ENCODE peak calls at places on chromosome 7, in eight cellular contexts. One of them, this sample, is unnamed.

GRCh38 chr7:126529833-126530232 is 722.9 kb downstream of the GRM8 start:
- DNase-seq in cardiac muscle cell: no peak
- DNase-seq in nephron progenitor cell: no peak
- DNase-seq in AG04450: no peak
- DNase-seq in tibial nerve: no peak
- DNase-seq in GM10248: no peak
- DNase-seq in type B pancreatic cell: no peak
- DNase-seq in foreskin fibroblast: no peak
- DNase-seq in this sample: no peak

GRCh38 chr7:112067609-112068540 is 138.3 kb downstream of the DOCK4 start:
- DNase-seq in type B pancreatic cell: no peak
- DNase-seq in AG04450: no peak
- DNase-seq in GM10248: no peak
- DNase-seq in nephron progenitor cell: no peak
- DNase-seq in tibial nerve: no peak
- DNase-seq in cardiac muscle cell: no peak
- DNase-seq in foreskin fibroblast: no peak
- DNase-seq in this sample: no peak

GRCh38 chr7:99791667-99792356 is 7.8 kb upstream of the CYP3A4 start:
- DNase-seq in cardiac muscle cell: no peak
- DNase-seq in type B pancreatic cell: no peak
- DNase-seq in GM10248: no peak
- DNase-seq in foreskin fibroblast: no peak
- DNase-seq in AG04450: no peak
- DNase-seq in nephron progenitor cell: no peak
- DNase-seq in tibial nerve: no peak
- DNase-seq in this sample: no peak

GRCh38 chr7:52273685-52274610 is 761.5 kb upstream of the POM121L12 start:
- DNase-seq in type B pancreatic cell: no peak
- DNase-seq in foreskin fibroblast: no peak
- DNase-seq in nephron progenitor cell: no peak
- DNase-seq in cardiac muscle cell: no peak
- DNase-seq in AG04450: no peak
- DNase-seq in tibial nerve: no peak
- DNase-seq in GM10248: no peak
- DNase-seq in this sample: no peak

GRCh38 chr7:52143219-52143618 is 826.6 kb upstream of the COBL start:
- DNase-seq in nephron progenitor cell: no peak
- DNase-seq in GM10248: no peak
- DNase-seq in foreskin fibroblast: no peak
- DNase-seq in AG04450: no peak
- DNase-seq in type B pancreatic cell: no peak
- DNase-seq in cardiac muscle cell: no peak
- DNase-seq in tibial nerve: no peak
- DNase-seq in this sample: no peak

GRCh38 chr7:3887071-3887691 is 586.1 kb downstream of the SDK1 start:
- DNase-seq in AG04450: no peak
- DNase-seq in GM10248: no peak
- DNase-seq in cardiac muscle cell: no peak
- DNase-seq in nephron progenitor cell: no peak
- DNase-seq in type B pancreatic cell: no peak
- DNase-seq in tibial nerve: no peak
- DNase-seq in foreskin fibroblast: peak
- DNase-seq in this sample: no peak

GRCh38 chr7:88586877-88587276 is 172.6 kb upstream of the ZNF804B start:
- DNase-seq in type B pancreatic cell: no peak
- DNase-seq in GM10248: no peak
- DNase-seq in nephron progenitor cell: no peak
- DNase-seq in foreskin fibroblast: no peak
- DNase-seq in tibial nerve: no peak
- DNase-seq in cardiac muscle cell: no peak
- DNase-seq in AG04450: no peak
- DNase-seq in this sample: no peak

GRCh38 chr7:133135451-133135850 is 53.6 kb upstream of the CHCHD3 start:
- DNase-seq in GM10248: no peak
- DNase-seq in tibial nerve: no peak
- DNase-seq in cardiac muscle cell: no peak
- DNase-seq in foreskin fibroblast: peak
- DNase-seq in type B pancreatic cell: no peak
- DNase-seq in nephron progenitor cell: no peak
- DNase-seq in AG04450: no peak
- DNase-seq in this sample: no peak

GRCh38 chr7:132503415-132503814 is 72.9 kb downstream of the PLXNA4 start:
- DNase-seq in foreskin fibroblast: no peak
- DNase-seq in type B pancreatic cell: no peak
- DNase-seq in AG04450: no peak
- DNase-seq in tibial nerve: no peak
- DNase-seq in nephron progenitor cell: no peak
- DNase-seq in cardiac muscle cell: no peak
- DNase-seq in GM10248: no peak
- DNase-seq in this sample: no peak

GRCh38 chr7:17436126-17436525 is 137.7 kb downstream of the AHR start:
- DNase-seq in nephron progenitor cell: no peak
- DNase-seq in cardiac muscle cell: no peak
- DNase-seq in foreskin fibroblast: no peak
- DNase-seq in type B pancreatic cell: no peak
- DNase-seq in GM10248: no peak
- DNase-seq in AG04450: no peak
- DNase-seq in tibial nerve: no peak
- DNase-seq in this sample: no peak

GRCh38 chr7:7861211-7861633 is 107.4 kb upstream of the GLCCI1 start:
- DNase-seq in AG04450: peak
- DNase-seq in cardiac muscle cell: no peak
- DNase-seq in foreskin fibroblast: peak
- DNase-seq in tibial nerve: no peak
- DNase-seq in nephron progenitor cell: no peak
- DNase-seq in type B pancreatic cell: no peak
- DNase-seq in GM10248: no peak
- DNase-seq in this sample: no peak

GRCh38 chr7:98078197-98078870 is 28.3 kb upstream of the LMTK2 start:
- DNase-seq in cardiac muscle cell: no peak
- DNase-seq in nephron progenitor cell: no peak
- DNase-seq in foreskin fibroblast: no peak
- DNase-seq in AG04450: no peak
- DNase-seq in tibial nerve: no peak
- DNase-seq in GM10248: no peak
- DNase-seq in type B pancreatic cell: no peak
- DNase-seq in this sample: no peak

GRCh38 chr7:69630292-69630691 is 32.0 kb downstream of the AUTS2 start:
- DNase-seq in AG04450: no peak
- DNase-seq in GM10248: no peak
- DNase-seq in type B pancreatic cell: no peak
- DNase-seq in foreskin fibroblast: peak
- DNase-seq in nephron progenitor cell: peak
- DNase-seq in cardiac muscle cell: no peak
- DNase-seq in tibial nerve: no peak
- DNase-seq in this sample: no peak

GRCh38 chr7:91266931-91267557 is 2.8 kb downstream of the FZD1 start:
- DNase-seq in foreskin fibroblast: peak
- DNase-seq in AG04450: no peak
- DNase-seq in GM10248: no peak
- DNase-seq in tibial nerve: no peak
- DNase-seq in type B pancreatic cell: no peak
- DNase-seq in cardiac muscle cell: peak
- DNase-seq in nephron progenitor cell: peak
- DNase-seq in this sample: no peak

GRCh38 chr7:46147871-46148270 is 226.8 kb upstream of the IGFBP3 start:
- DNase-seq in AG04450: no peak
- DNase-seq in tibial nerve: no peak
- DNase-seq in type B pancreatic cell: no peak
- DNase-seq in cardiac muscle cell: no peak
- DNase-seq in nephron progenitor cell: no peak
- DNase-seq in GM10248: no peak
- DNase-seq in foreskin fibroblast: no peak
- DNase-seq in this sample: no peak

GRCh38 chr7:47652591-47652990 is 70.7 kb upstream of the TNS3 start:
- DNase-seq in tibial nerve: no peak
- DNase-seq in GM10248: no peak
- DNase-seq in AG04450: no peak
- DNase-seq in type B pancreatic cell: no peak
- DNase-seq in foreskin fibroblast: no peak
- DNase-seq in cardiac muscle cell: no peak
- DNase-seq in nephron progenitor cell: no peak
- DNase-seq in this sample: no peak

GRCh38 chr7:98085674-98086073 is 21.0 kb upstream of the LMTK2 start:
- DNase-seq in tibial nerve: no peak
- DNase-seq in GM10248: no peak
- DNase-seq in type B pancreatic cell: no peak
- DNase-seq in foreskin fibroblast: no peak
- DNase-seq in AG04450: no peak
- DNase-seq in nephron progenitor cell: no peak
- DNase-seq in cardiac muscle cell: no peak
- DNase-seq in this sample: no peak

GRCh38 chr7:2243483-2243840 is 1.4 kb downstream of the NUDT1 start:
- DNase-seq in type B pancreatic cell: no peak
- DNase-seq in cardiac muscle cell: no peak
- DNase-seq in foreskin fibroblast: no peak
- DNase-seq in tibial nerve: no peak
- DNase-seq in AG04450: no peak
- DNase-seq in GM10248: no peak
- DNase-seq in nephron progenitor cell: no peak
- DNase-seq in this sample: no peak

GRCh38 chr7:2244404-2244803 is 2.4 kb downstream of the NUDT1 start:
- DNase-seq in nephron progenitor cell: no peak
- DNase-seq in tibial nerve: no peak
- DNase-seq in GM10248: no peak
- DNase-seq in cardiac muscle cell: no peak
- DNase-seq in AG04450: no peak
- DNase-seq in foreskin fibroblast: no peak
- DNase-seq in type B pancreatic cell: no peak
- DNase-seq in this sample: no peak

GRCh38 chr7:2241580-2242540 is at the start of the genes MRM2 and NUDT1:
- DNase-seq in foreskin fibroblast: peak
- DNase-seq in AG04450: peak
- DNase-seq in type B pancreatic cell: peak
- DNase-seq in cardiac muscle cell: peak
- DNase-seq in GM10248: peak
- DNase-seq in tibial nerve: peak
- DNase-seq in nephron progenitor cell: peak
- DNase-seq in this sample: peak

GRCh38 chr7:2245883-2246679 is 4.1 kb downstream of the NUDT1 start:
- DNase-seq in nephron progenitor cell: no peak
- DNase-seq in AG04450: no peak
- DNase-seq in type B pancreatic cell: no peak
- DNase-seq in tibial nerve: no peak
- DNase-seq in foreskin fibroblast: no peak
- DNase-seq in GM10248: no peak
- DNase-seq in cardiac muscle cell: no peak
- DNase-seq in this sample: no peak

GRCh38 chr7:2242541-2243482 is 786 bp downstream of the NUDT1 start:
- DNase-seq in foreskin fibroblast: peak
- DNase-seq in cardiac muscle cell: no peak
- DNase-seq in GM10248: no peak
- DNase-seq in type B pancreatic cell: no peak
- DNase-seq in tibial nerve: no peak
- DNase-seq in nephron progenitor cell: peak
- DNase-seq in AG04450: no peak
- DNase-seq in this sample: peak
- TF ChIP-seq CTCF in foreskin fibroblast: no peak
- TF ChIP-seq CTCF in cardiac muscle cell: no peak
- TF ChIP-seq CTCF in GM10248: no peak
- TF ChIP-seq CTCF in type B pancreatic cell: no peak
- TF ChIP-seq CTCF in tibial nerve: peak
- TF ChIP-seq CTCF in nephron progenitor cell: no peak
- TF ChIP-seq CTCF in AG04450: no peak
- TF ChIP-seq CTCF in this sample: no peak

GRCh38 chr7:43565786-43566185 is 17.1 kb upstream of the STK17A start:
- DNase-seq in type B pancreatic cell: no peak
- DNase-seq in tibial nerve: no peak
- DNase-seq in GM10248: no peak
- DNase-seq in nephron progenitor cell: no peak
- DNase-seq in AG04450: no peak
- DNase-seq in foreskin fibroblast: peak
- DNase-seq in cardiac muscle cell: no peak
- DNase-seq in this sample: no peak

GRCh38 chr7:43572516-43573049 is 10.3 kb upstream of the STK17A start:
- DNase-seq in cardiac muscle cell: no peak
- DNase-seq in foreskin fibroblast: peak
- DNase-seq in type B pancreatic cell: no peak
- DNase-seq in AG04450: peak
- DNase-seq in tibial nerve: no peak
- DNase-seq in nephron progenitor cell: no peak
- DNase-seq in GM10248: no peak
- DNase-seq in this sample: no peak

GRCh38 chr7:43568529-43568928 is 14.4 kb upstream of the STK17A start:
- DNase-seq in foreskin fibroblast: peak
- DNase-seq in tibial nerve: no peak
- DNase-seq in GM10248: no peak
- DNase-seq in type B pancreatic cell: no peak
- DNase-seq in nephron progenitor cell: no peak
- DNase-seq in cardiac muscle cell: no peak
- DNase-seq in AG04450: no peak
- DNase-seq in this sample: no peak

GRCh38 chr7:43570688-43571365 is 12.1 kb upstream of the STK17A start:
- DNase-seq in GM10248: peak
- DNase-seq in AG04450: no peak
- DNase-seq in nephron progenitor cell: no peak
- DNase-seq in cardiac muscle cell: no peak
- DNase-seq in foreskin fibroblast: no peak
- DNase-seq in tibial nerve: no peak
- DNase-seq in type B pancreatic cell: no peak
- DNase-seq in this sample: no peak

GRCh38 chr7:43569424-43569823 is 13.5 kb upstream of the STK17A start:
- DNase-seq in cardiac muscle cell: no peak
- DNase-seq in type B pancreatic cell: no peak
- DNase-seq in AG04450: no peak
- DNase-seq in foreskin fibroblast: peak
- DNase-seq in nephron progenitor cell: no peak
- DNase-seq in tibial nerve: no peak
- DNase-seq in GM10248: peak
- DNase-seq in this sample: no peak
- TF ChIP-seq CTCF in cardiac muscle cell: no peak
- TF ChIP-seq CTCF in type B pancreatic cell: no peak
- TF ChIP-seq CTCF in AG04450: no peak
- TF ChIP-seq CTCF in foreskin fibroblast: no peak
- TF ChIP-seq CTCF in nephron progenitor cell: no peak
- TF ChIP-seq CTCF in tibial nerve: no peak
- TF ChIP-seq CTCF in GM10248: no peak
- TF ChIP-seq CTCF in this sample: no peak

GRCh38 chr7:74619235-74619860 is 38.2 kb upstream of the GTF2I start:
- DNase-seq in GM10248: no peak
- DNase-seq in cardiac muscle cell: peak
- DNase-seq in foreskin fibroblast: no peak
- DNase-seq in tibial nerve: no peak
- DNase-seq in nephron progenitor cell: peak
- DNase-seq in type B pancreatic cell: no peak
- DNase-seq in AG04450: no peak
- DNase-seq in this sample: no peak

GRCh38 chr7:74612015-74612829 is 45.3 kb upstream of the GTF2I start:
- DNase-seq in type B pancreatic cell: no peak
- DNase-seq in cardiac muscle cell: peak
- DNase-seq in AG04450: no peak
- DNase-seq in tibial nerve: no peak
- DNase-seq in GM10248: no peak
- DNase-seq in foreskin fibroblast: no peak
- DNase-seq in nephron progenitor cell: no peak
- DNase-seq in this sample: no peak

GRCh38 chr7:74615933-74616780 is 41.4 kb upstream of the GTF2I start:
- DNase-seq in GM10248: no peak
- DNase-seq in nephron progenitor cell: no peak
- DNase-seq in AG04450: no peak
- DNase-seq in type B pancreatic cell: no peak
- DNase-seq in cardiac muscle cell: no peak
- DNase-seq in foreskin fibroblast: no peak
- DNase-seq in tibial nerve: no peak
- DNase-seq in this sample: no peak
- TF ChIP-seq CTCF in GM10248: no peak
- TF ChIP-seq CTCF in nephron progenitor cell: no peak
- TF ChIP-seq CTCF in AG04450: no peak
- TF ChIP-seq CTCF in type B pancreatic cell: no peak
- TF ChIP-seq CTCF in cardiac muscle cell: no peak
- TF ChIP-seq CTCF in foreskin fibroblast: no peak
- TF ChIP-seq CTCF in tibial nerve: no peak
- TF ChIP-seq CTCF in this sample: no peak

GRCh38 chr7:123774498-123774897 is 25.7 kb upstream of the WASL start:
- DNase-seq in GM10248: no peak
- DNase-seq in nephron progenitor cell: no peak
- DNase-seq in type B pancreatic cell: no peak
- DNase-seq in foreskin fibroblast: no peak
- DNase-seq in tibial nerve: no peak
- DNase-seq in AG04450: no peak
- DNase-seq in cardiac muscle cell: no peak
- DNase-seq in this sample: no peak
- TF ChIP-seq CTCF in GM10248: no peak
- TF ChIP-seq CTCF in nephron progenitor cell: no peak
- TF ChIP-seq CTCF in type B pancreatic cell: no peak
- TF ChIP-seq CTCF in foreskin fibroblast: no peak
- TF ChIP-seq CTCF in tibial nerve: no peak
- TF ChIP-seq CTCF in AG04450: no peak
- TF ChIP-seq CTCF in cardiac muscle cell: no peak
- TF ChIP-seq CTCF in this sample: no peak